ENCODE peak calls at places on chromosomes 6 and 20, in four cellular contexts. U is fibroblast of mammary gland, A is prostate gland, M is MCF 10A. L is an unnamed sample.

GRCh38 chr6:5071216-5071615 is 13.9 kb upstream of the PPP1R3G start:
- DNase-seq in M (no peak), U (no peak), A (no peak), L (no peak)

GRCh38 chr6:151257984-151258445 is 18.2 kb downstream of the AKAP12 start:
- DNase-seq in M (no peak), U (no peak), A (no peak), L (no peak)

GRCh38 chr6:100454571-100455229 is 10.0 kb downstream of the SIM1 start:
- DNase-seq in A (no peak), U (no peak), M (no peak), L (no peak)

GRCh38 chr6:22466665-22467064 is 102.7 kb upstream of the HDGFL1 start:
- DNase-seq in A (no peak), U (no peak), M (no peak), L (no peak)

GRCh38 chr6:102026649-102027048 is 633.1 kb downstream of the GRIK2 start:
- DNase-seq in M (no peak), A (no peak), U (no peak), L (no peak)

GRCh38 chr20:56380375-56380774 is 11.6 kb downstream of the AURKA start:
- DNase-seq in M (no peak), U (no peak), A (no peak), L (no peak)

GRCh38 chr6:16336056-16336810 is 97.8 kb downstream of the GMPR start:
- DNase-seq in U (no peak), M (peak), A (peak), L (no peak)

GRCh38 chr6:114830515-114830914 is 487.7 kb upstream of the HS3ST5 start:
- DNase-seq in U (no peak), A (no peak), M (no peak), L (no peak)

GRCh38 chr6:121630716-121631115 is 195.3 kb downstream of the GJA1 start:
- DNase-seq in A (no peak), M (peak), U (peak), L (no peak)

GRCh38 chr6:2478200-2478599 is 232.8 kb upstream of the GMDS start:
- DNase-seq in U (peak), A (no peak), M (peak), L (peak)

GRCh38 chr20:64115171-64115911 is 8.0 kb upstream of the NPBWR2 start:
- DNase-seq in A (no peak), M (no peak), U (no peak), L (no peak)

GRCh38 chr6:159008656-159009288 is 8.8 kb upstream of the RSPH3 start:
- DNase-seq in U (peak), A (no peak), M (peak), L (no peak)

GRCh38 chr6:43934183-43934802 is 164.3 kb downstream of the VEGFA start:
- DNase-seq in M (no peak), A (no peak), U (no peak), L (no peak)

GRCh38 chr20:16537025-16537665 is 36.1 kb downstream of the KIF16B start:
- DNase-seq in M (no peak), A (no peak), U (no peak), L (no peak)

GRCh38 chr6:125718109-125718508 is 31.3 kb upstream of the HEY2 start:
- DNase-seq in M (no peak), U (no peak), A (no peak), L (no peak)

GRCh38 chr6:112571486-112571885 is 224.4 kb downstream of the RFPL4B start:
- DNase-seq in M (no peak), A (peak), U (peak), L (no peak)

GRCh38 chr6:112362027-112362795 is 15.1 kb downstream of the RFPL4B start:
- DNase-seq in M (no peak), U (no peak), A (no peak), L (no peak)

GRCh38 chr20:1918766-1919165 is 23.6 kb downstream of the SIRPA start:
- DNase-seq in M (no peak), A (no peak), U (no peak), L (no peak)

GRCh38 chr20:62499758-62500236 is 24.0 kb upstream of the GATA5 start:
- DNase-seq in U (no peak), A (no peak), M (no peak), L (no peak)

GRCh38 chr6:113719056-113719455 is 138.1 kb upstream of the MARCKS start:
- DNase-seq in U (peak), A (no peak), M (peak), L (no peak)

GRCh38 chr20:44651507-44652373 is at the start of gene ADA:
- DNase-seq in M (peak), A (peak), U (peak), L (peak)

GRCh38 chr6:149834513-149835481 is 29.4 kb downstream of the LRP11 start:
- DNase-seq in M (peak), U (peak), A (peak), L (peak)

GRCh38 chr6:68718379-68719073 is 83.4 kb downstream of the ADGRB3 start:
- DNase-seq in A (no peak), U (peak), M (no peak), L (no peak)

GRCh38 chr6:116096979-116097816 is 3.5 kb upstream of the NT5DC1 start:
- DNase-seq in A (no peak), M (no peak), U (peak), L (no peak)

GRCh38 chr20:63295422-63295821 is 2.4 kb downstream of the COL20A1 start:
- DNase-seq in A (no peak), U (no peak), M (no peak), L (no peak)

GRCh38 chr20:23666189-23666588 is 22.6 kb downstream of the CST4 start:
- DNase-seq in A (no peak), M (peak), U (peak), L (no peak)

GRCh38 chr6:150622941-150623874 is 23.5 kb downstream of the PLEKHG1 start:
- DNase-seq in A (no peak), U (no peak), M (no peak), L (no peak)

GRCh38 chr6:143675946-143676345 is 1.8 kb upstream of the PHACTR2 start:
- DNase-seq in U (peak), M (peak), A (no peak), L (no peak)

GRCh38 chr20:7770046-7770445 is 170.2 kb downstream of the HAO1 start:
- DNase-seq in U (no peak), A (no peak), M (no peak), L (no peak)

GRCh38 chr20:50438986-50439407 is 71.2 kb upstream of the PTPN1 start:
- DNase-seq in M (peak), U (peak), A (no peak), L (no peak)

GRCh38 chr20:3843490-3843889 is 3.1 kb upstream of the MAVS start:
- DNase-seq in M (peak), A (no peak), U (peak), L (no peak)

GRCh38 chr20:3836132-3836531 is 10.5 kb upstream of the MAVS start:
- DNase-seq in U (no peak), M (no peak), A (no peak), L (no peak)

GRCh38 chr20:3842332-3842930 is 4.2 kb upstream of the MAVS start:
- DNase-seq in M (no peak), U (no peak), A (no peak), L (no peak)

DNA sequence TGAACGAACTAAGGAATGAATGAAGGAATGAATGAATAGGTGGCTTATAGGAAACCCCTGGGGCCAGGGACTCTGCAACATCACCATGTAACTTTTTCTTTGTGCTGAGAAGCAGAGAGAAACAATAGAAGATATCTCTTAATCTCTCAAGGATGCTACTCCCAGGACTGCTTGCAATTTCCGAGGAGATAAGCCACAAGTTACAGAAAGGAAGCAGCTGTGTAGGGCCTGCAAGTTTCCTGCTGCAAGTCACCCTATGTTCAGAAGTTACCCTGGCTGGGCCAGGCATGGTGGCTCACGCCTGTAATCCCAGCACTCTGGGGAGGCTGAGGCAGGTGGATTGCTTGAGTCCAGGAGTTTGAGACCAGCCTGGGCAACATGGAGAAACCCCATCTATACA is 7.3 kb upstream of the MAVS start:
- DNase-seq in M (no peak), U (no peak), A (no peak), L (no peak)
- TF ChIP-seq CTCF in M (no peak), U (no peak), A (no peak), L (no peak)

GRCh38 chr6:34246563-34247391 is 2.0 kb downstream of the SMIM29 start:
- DNase-seq in M (peak), A (no peak), U (peak), L (no peak)

GRCh38 chr6:34246249-34246562 is 2.6 kb downstream of the SMIM29 start:
- DNase-seq in M (no peak), U (no peak), A (no peak), L (no peak)

GRCh38 chr6:34243131-34243771 is 5.6 kb downstream of the SMIM29 start:
- DNase-seq in M (peak), U (peak), A (no peak), L (no peak)

GRCh38 chr6:34242252-34243130 is 5.8 kb downstream of the HMGA1 start:
- DNase-seq in U (peak), M (no peak), A (no peak), L (no peak)

GRCh38 chr6:34243901-34244884 is 4.6 kb downstream of the SMIM29 start:
- DNase-seq in A (no peak), M (peak), U (peak), L (no peak)
- TF ChIP-seq CTCF in A (no peak), M (peak), U (peak), L (peak)

DNA sequence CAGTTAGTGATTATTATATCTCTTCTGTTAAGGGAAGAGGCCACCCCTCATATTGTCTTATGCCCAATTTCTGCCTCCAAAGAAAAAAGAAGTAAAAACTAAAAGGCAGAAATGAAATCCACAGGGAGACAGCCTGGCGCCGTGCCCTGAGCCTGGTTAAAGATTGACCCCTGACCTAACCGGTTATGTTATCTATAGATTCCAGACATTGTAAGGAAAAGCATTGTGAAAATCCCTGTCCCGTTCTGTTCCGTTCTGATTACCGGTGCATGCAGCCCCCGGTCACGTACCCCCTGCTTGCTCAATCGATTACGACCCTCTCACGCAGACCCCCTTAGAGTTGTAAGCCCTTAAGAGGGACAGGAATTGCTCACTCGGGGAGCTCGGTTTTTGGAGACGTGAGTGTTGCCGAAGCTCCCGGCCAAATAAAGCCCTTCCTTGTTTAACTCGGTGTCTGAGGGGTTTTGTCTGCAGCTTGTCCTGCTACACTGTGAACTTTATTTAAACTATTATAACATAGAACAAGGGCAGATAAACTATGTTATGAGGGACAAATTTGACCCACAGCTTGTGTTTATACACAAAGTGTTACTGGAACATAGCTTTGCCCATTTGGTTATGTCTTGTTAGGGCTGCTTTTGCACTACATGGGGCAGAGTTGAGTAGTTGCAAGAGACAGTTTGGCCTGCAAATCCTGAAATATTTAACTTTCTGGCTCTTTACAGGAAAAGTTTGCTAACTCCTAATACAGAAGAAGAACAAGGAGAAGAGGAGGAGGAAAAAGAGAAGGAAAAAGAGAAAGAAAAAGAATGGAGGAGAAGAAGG is 49.6 kb downstream of the CD24 start:
- DNase-seq in U (no peak), M (no peak), A (no peak), L (no peak)
- TF ChIP-seq CTCF in U (no peak), M (no peak), A (no peak), L (no peak)

DNA sequence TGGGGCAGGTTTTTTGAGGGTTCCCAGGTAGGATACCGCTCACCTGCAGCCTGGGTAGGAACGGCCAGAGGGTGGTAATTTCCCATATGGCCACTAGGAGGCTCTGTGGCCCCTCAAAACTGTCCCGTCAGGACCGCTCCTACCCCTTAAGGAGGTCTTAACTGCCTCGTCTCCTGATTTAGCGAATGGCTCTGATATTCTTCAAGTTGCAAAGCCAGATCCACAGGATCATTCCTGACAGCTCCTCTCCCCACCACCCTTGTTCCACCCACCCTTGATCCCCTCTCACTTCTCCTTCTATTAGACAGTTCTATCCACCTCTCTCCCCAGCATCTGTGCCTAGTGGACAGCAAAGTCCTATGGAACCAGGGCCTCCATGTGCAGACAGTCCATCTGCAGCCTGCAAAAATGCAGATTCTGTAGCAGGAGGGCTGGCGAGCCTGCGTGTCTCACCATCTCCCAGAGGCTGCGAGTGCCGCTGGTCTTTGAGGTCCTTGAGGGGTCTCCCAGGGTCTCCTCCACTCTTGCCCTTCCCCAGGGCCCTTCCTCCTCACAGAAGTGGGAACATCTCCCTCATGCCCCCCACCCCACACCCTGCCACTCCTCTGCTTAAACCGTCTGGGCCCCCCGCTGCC is 34.3 kb upstream of the ZBP1 start:
- DNase-seq in M (peak), A (peak), U (peak), L (peak)
- TF ChIP-seq CTCF in M (peak), A (peak), U (peak), L (peak)

GRCh38 chr6:11132191-11132590 is 20.7 kb upstream of the ERVFRD-1 start:
- DNase-seq in U (peak), A (no peak), M (no peak), L (no peak)

GRCh38 chr6:11126876-11127275 is 15.4 kb upstream of the ERVFRD-1 start:
- DNase-seq in U (no peak), A (no peak), M (peak), L (no peak)

GRCh38 chr6:11130605-11131004 is 19.1 kb upstream of the ERVFRD-1 start:
- DNase-seq in M (no peak), U (no peak), A (no peak), L (no peak)

GRCh38 chr6:11129908-11130565 is 18.5 kb upstream of the ERVFRD-1 start:
- DNase-seq in M (no peak), U (no peak), A (no peak), L (no peak)

GRCh38 chr6:11128608-11129007 is 17.1 kb upstream of the ERVFRD-1 start:
- DNase-seq in A (no peak), M (no peak), U (no peak), L (no peak)
- TF ChIP-seq CTCF in A (no peak), M (no peak), U (no peak), L (no peak)

GRCh38 chr6:6847591-6847990 is 259.1 kb downstream of the LY86 start:
- DNase-seq in U (no peak), M (no peak), A (no peak), L (no peak)

GRCh38 chr6:6856538-6857523 is 250.9 kb upstream of the RREB1 start:
- DNase-seq in U (peak), M (peak), A (no peak), L (no peak)

GRCh38 chr6:6857528-6857927 is 250.2 kb upstream of the RREB1 start:
- DNase-seq in U (no peak), A (no peak), M (no peak), L (no peak)

GRCh38 chr6:6851059-6851658 is 256.6 kb upstream of the RREB1 start:
- DNase-seq in M (peak), U (peak), A (peak), L (no peak)

DNA sequence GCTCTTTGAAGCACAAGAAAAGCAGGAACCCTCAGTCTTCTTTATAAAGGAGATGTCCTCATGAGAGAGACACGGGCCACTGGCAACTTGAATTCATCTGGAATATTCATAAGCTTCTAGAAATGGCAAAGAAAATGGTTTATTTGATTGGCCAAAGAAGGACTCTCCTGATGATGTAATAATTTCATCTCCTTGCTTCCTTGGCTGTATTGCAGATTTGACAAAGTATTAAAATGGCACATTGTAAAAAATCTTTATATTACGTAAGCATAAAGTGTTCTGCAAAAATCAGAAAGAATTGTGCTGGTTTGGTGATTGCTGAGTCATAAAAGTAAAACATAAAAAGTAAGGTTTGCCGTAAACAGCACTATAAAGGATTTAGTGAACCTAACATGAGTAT is 255.9 kb upstream of the RREB1 start:
- DNase-seq in U (no peak), A (no peak), M (no peak), L (no peak)
- TF ChIP-seq CTCF in U (no peak), A (no peak), M (no peak), L (no peak)

DNA sequence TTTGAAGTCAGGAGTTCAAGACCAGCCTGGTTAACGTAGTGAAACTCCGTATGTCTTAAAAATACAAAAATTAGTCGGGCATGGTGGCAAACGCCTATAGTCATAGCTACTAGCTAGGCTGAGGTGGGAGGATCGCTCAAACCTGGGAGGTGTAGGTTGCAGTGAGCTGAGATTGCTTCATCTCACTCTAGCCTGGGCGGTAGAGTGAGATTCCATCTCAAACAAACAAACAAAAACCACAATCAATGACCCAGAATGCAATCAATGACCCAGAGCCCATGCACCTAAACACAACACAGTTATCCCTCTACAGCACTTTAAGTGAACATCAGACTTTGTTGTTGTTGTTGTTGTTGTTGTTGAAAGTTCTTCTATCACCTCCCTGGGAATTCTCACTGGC is 77.9 kb downstream of the MYB start:
- DNase-seq in M (no peak), A (no peak), U (no peak), L (no peak)
- TF ChIP-seq CTCF in M (no peak), A (no peak), U (no peak), L (no peak)

GRCh38 chr6:80528115-80528514 is 421.6 kb downstream of the BCKDHB start:
- DNase-seq in M (no peak), U (no peak), A (no peak), L (no peak)
- TF ChIP-seq CTCF in M (no peak), U (no peak), A (no peak), L (no peak)

DNA sequence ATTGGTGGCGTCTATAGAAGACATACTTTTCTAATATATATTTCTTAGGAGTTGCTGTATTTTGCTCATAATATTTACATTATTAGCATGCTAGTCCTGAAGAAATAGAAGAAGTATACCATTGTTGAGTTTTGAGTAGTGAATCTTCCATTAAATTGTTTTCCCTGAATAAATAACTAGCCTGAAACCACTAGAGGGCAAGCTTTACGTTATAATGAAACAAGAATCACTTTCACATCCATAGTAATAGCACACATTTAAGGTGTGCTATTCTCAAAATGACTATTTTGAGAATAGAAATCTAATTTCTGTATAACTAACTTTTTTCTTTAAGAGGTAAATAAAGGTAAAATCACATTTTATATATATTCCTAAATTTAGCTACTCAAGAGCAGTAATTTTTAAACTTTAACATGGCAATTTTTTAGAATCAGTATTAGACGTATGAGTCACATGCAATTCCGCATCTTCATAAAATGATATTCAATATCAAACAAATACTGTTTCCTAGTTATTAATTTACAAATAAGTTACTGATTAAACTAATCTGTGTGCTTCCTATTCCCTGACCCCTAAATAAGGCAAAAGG is 213.2 kb upstream of the MANEA start:
- DNase-seq in A (no peak), M (peak), U (peak), L (no peak)
- TF ChIP-seq CTCF in A (peak), M (peak), U (peak), L (peak)

GRCh38 chr6:32970413-32971244 is 2.2 kb downstream of the BRD2 start:
- DNase-seq in U (peak), M (peak), A (peak), L (peak)
- TF ChIP-seq CTCF in U (no peak), M (no peak), A (no peak), L (no peak)

L was measured in mesothelial cell of epicardium.